ENCODE peak calls at places on chromosomes 12 and 14, in nine cellular contexts. T is HCT116, G is cardiac muscle cell, V is H1, X is aorta, H is adrenal gland, M is heart right ventricle, B is suprapubic skin, E is SK-N-SH. U is an unnamed sample.

GRCh38 chr14:54169254-54169924 is 212.8 kb upstream of the BMP4 start:
- DNase-seq in T (peak; percentile 71), M (no peak), H (no peak), G (no peak), E (no peak), V (no peak), B (no peak), X (no peak), U (no peak)

GRCh38 chr14:105317546-105317945 is 3.0 kb downstream of the PACS2 start:
- DNase-seq in B (no peak), E (peak; percentile 31), V (no peak), H (peak; percentile 77), G (no peak), X (peak; percentile 77), M (no peak), T (no peak), U (peak; percentile 83)

GRCh38 chr12:112347521-112347920 is 34.7 kb downstream of the HECTD4 start:
- DNase-seq in X (no peak), B (no peak), H (no peak), V (no peak), G (peak; percentile 42), M (no peak), T (no peak), E (no peak), U (no peak)

GRCh38 chr12:131204416-131205311 is 251.0 kb downstream of the ADGRD1 start:
- DNase-seq in G (no peak), T (no peak), B (no peak), M (no peak), V (no peak), X (no peak), E (peak; percentile 40), H (peak; percentile 10), U (no peak)

GRCh38 chr12:55797550-55797949 is 20.0 kb downstream of the SARNP start:
- DNase-seq in X (no peak), M (no peak), H (no peak), B (no peak), T (no peak), G (no peak), V (no peak), E (no peak), U (no peak)

GRCh38 chr14:49946320-49947141 is 53.6 kb downstream of the ARF6 start:
- DNase-seq in E (peak; percentile 63), G (no peak), B (no peak), H (no peak), V (no peak), X (no peak), M (peak; percentile 26), T (no peak), U (no peak)

GRCh38 chr12:94721173-94721572 is 70.8 kb upstream of the TMCC3 start:
- DNase-seq in G (no peak), M (no peak), B (no peak), X (no peak), T (no peak), V (no peak), H (no peak), E (no peak), U (no peak)

GRCh38 chr14:78530078-78530477 is 359.9 kb downstream of the NRXN3 start:
- DNase-seq in X (no peak), V (peak; percentile 15), G (peak; percentile 83), M (peak; percentile 14), T (no peak), H (no peak), E (no peak), B (no peak), U (no peak)

GRCh38 chr12:12482150-12482761 is 80.4 kb downstream of the DUSP16 start:
- DNase-seq in H (no peak), X (no peak), G (no peak), M (no peak), V (no peak), T (no peak), E (no peak), B (no peak), U (no peak)

GRCh38 chr12:124809878-124810277 is 53.8 kb downstream of the SCARB1 start:
- DNase-seq in H (peak; percentile 78), E (no peak), B (no peak), V (no peak), X (no peak), M (no peak), T (no peak), G (no peak), U (no peak)

GRCh38 chr12:19779393-19780056 is 340.2 kb downstream of the AEBP2 start:
- DNase-seq in E (no peak), V (no peak), X (peak; percentile 60), M (peak; percentile 46), B (no peak), H (no peak), G (peak; percentile 44), T (no peak), U (peak; percentile 36)

DNA sequence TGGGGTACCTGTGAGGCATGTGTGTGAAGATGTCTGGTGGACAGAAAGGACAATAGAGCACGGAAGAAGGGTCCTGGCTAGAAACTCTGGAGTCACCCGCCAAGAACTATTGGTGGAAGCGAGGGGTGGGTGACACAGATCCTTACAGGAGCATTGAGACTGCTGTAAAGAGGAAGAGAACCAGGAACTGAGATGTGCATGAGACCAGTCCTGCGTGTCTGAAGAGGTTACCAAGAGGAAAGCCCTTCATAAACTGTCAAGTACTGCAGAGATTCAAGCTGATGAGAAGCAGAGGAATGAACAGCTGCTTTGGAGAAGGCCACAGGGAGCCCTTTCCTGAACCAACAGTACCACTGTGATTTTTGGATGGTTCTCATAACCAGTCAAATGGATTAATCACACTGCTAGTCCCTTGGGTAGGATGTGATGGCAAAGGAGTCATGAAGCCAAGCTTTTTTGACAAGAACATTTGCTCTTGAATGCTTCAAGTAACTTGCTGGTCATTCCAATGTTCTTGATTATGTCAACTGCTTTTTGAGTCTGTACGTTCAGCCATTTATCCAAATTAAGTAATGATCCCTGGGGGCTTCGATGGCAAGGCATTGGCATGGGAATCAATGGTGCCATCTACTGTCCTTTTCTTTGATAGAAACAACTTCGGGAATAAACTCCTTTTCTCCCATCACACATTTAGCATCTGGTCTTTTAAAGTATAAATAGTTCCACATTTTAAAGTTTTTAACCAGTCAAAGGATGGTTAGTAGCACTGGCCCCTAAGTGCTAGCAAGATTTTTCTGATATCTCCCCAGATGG is 42.9 kb downstream of the GPR135 start:
- DNase-seq in H (no peak), V (no peak), T (no peak), E (peak; percentile 18), G (peak; percentile 34), X (no peak), M (no peak), B (no peak), U (no peak)
- H3K27ac ChIP-seq in H (peak overlapping the region; percentile 10), V (no peak overlapping the region), T (no peak overlapping the region), E (no peak overlapping the region), G (no peak overlapping the region), X (no peak overlapping the region), M (peak overlapping the region; percentile 32), B (no peak overlapping the region), U (peak overlapping the region; percentile 59)

GRCh38 chr12:108699955-108700563 is 31.3 kb downstream of the CORO1C start:
- DNase-seq in V (no peak), E (no peak), H (no peak), B (no peak), T (no peak), M (no peak), X (no peak), G (no peak), U (no peak)
- H3K4me1 ChIP-seq in V (peaks cover 17% of the 10 kb centered on the region), E (peaks cover 65% of the 10 kb centered on the region), H (no peaks in the 10 kb centered on the region), B (peaks cover 59% of the 10 kb centered on the region), T (no peaks in the 10 kb centered on the region), M (peaks cover 85% of the 10 kb centered on the region), X (peaks cover 16% of the 10 kb centered on the region), G (peaks cover 48% of the 10 kb centered on the region), U (peaks cover 27% of the 10 kb centered on the region)

GRCh38 chr14:106846218-106846617 is 1319.8 kb downstream of the TMEM121 start:
- DNase-seq in M (no peak), H (no peak), E (no peak), X (no peak), V (no peak), T (no peak), B (no peak), G (no peak), U (no peak)

GRCh38 chr14:106844608-106845285 is 1318.4 kb downstream of the TMEM121 start:
- DNase-seq in T (no peak), V (no peak), B (peak; percentile 82), H (peak; percentile 69), E (peak; percentile 58), X (peak; percentile 85), G (no peak), M (peak; percentile 68), U (peak; percentile 69)

GRCh38 chr14:106850913-106851825 is 1324.8 kb downstream of the TMEM121 start:
- DNase-seq in B (no peak), M (no peak), T (no peak), G (no peak), V (no peak), H (no peak), X (no peak), E (no peak), U (no peak)

GRCh38 chr14:106845286-106846087 is 1319.1 kb downstream of the TMEM121 start:
- DNase-seq in G (no peak), H (no peak), M (no peak), E (peak; percentile 19), V (no peak), X (no peak), T (no peak), B (no peak), U (no peak)

DNA sequence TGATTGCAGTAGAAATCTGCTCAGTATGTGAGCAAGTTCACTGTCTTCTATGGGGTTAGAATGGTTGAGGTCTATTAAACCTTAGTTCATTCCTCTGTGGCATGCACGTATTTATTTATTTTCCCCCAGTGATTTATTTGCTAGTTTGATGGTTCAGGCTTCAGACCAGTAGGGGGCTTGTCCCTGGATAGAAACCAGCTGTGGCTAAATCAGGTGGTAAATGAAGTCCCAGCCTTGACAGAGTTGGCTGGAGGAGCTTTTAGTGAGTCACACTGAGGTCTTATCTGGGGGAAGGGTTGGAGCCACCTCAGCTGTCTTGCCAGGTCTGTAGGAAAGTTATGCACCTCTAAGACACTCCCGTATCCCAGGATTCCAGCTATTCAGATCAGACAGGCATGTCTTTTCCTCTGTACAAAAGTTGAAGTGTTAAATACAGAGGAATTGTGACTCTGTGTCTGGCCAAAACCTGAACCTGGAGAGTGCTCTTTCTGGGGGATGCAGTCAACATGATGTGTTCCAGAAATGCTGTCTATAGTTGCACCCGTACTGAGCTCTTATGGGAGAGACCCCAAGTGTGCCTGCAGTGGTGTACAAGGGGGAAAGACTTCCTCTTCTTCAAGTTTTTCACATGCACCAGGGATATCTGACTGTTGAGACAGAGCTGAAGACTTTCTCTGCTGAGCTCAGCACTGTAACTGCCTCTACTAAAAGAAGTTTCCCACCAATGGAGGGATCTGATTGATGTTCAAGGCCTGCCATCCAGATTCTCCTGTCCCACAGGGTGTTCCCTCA is 1322.1 kb downstream of the TMEM121 start:
- DNase-seq in T (no peak), G (no peak), E (no peak), B (no peak), V (no peak), X (no peak), M (no peak), H (peak; percentile 60), U (no peak)
- H3K9me3 ChIP-seq in T (no peaks in the 10 kb centered on the region), G (peaks cover 3% of the 10 kb centered on the region), E (no peaks in the 10 kb centered on the region), B (no peaks in the 10 kb centered on the region), V (peaks cover 77% of the 10 kb centered on the region), X (no peaks in the 10 kb centered on the region), M (no peaks in the 10 kb centered on the region), H (no peaks in the 10 kb centered on the region), U (no peaks in the 10 kb centered on the region)

DNA sequence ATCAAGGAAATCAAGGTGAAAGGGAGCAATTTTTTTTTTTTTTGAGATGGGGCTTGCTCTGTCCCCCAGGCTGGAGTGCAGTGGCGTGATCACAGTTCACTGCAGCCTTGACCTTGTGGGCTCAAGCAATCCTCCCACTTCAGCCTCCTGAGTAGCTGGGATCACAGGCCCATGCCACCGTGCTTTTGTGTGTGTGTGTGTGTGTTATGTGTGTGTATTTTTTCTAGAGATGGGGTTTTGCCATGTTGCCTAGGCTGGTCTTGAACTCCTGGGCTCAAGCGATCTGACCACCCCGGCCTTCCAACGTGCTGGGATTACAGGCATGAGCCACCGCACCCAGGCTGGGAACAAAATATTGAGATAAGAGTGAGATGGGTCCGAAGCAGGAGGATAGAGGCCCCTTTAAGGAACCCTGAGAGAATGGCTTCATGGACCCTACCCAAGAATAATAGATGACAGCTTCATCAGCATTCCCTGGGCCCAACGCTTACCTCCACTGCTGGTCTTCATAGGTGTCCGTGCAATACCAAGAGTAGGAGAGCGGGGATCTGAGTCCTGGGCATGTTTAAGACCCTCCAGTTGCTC is 1.0 kb downstream of the CDCA3 start:
- DNase-seq in M (no peak), E (no peak), G (no peak), H (no peak), X (no peak), B (no peak), T (no peak), V (no peak), U (no peak)
- H3K27ac ChIP-seq in M (no peak overlapping the region), E (no peak overlapping the region), G (no peak overlapping the region), H (no peak overlapping the region), X (no peak overlapping the region), B (no peak overlapping the region), T (peak overlapping the region; percentile 77), V (no peak overlapping the region), U (no peak overlapping the region)

U was measured in right cardiac atrium.